ENCODE peak calls at places on chromosomes 7 and 10, in four cellular contexts. One of them, this sample, is unnamed.

GRCh38 chr10:5910323-5911100 is 20.5 kb downstream of the FBH1 start:
- DNase-seq in PC-9: no peak
- DNase-seq in endothelial cell of umbilical vein: no peak
- DNase-seq in lung: no peak
- DNase-seq in this sample: no peak

GRCh38 chr10:18230794-18231193 is 90.6 kb downstream of the CACNB2 start:
- DNase-seq in lung: no peak
- DNase-seq in endothelial cell of umbilical vein: no peak
- DNase-seq in PC-9: no peak
- DNase-seq in this sample: no peak

GRCh38 chr10:119120413-119120867 is 16.5 kb downstream of the DENND10 start:
- DNase-seq in endothelial cell of umbilical vein: no peak
- DNase-seq in PC-9: no peak
- DNase-seq in lung: no peak
- DNase-seq in this sample: no peak

GRCh38 chr10:108060246-108060645 is 895.7 kb upstream of the SORCS1 start:
- DNase-seq in lung: no peak
- DNase-seq in endothelial cell of umbilical vein: no peak
- DNase-seq in PC-9: no peak
- DNase-seq in this sample: no peak

GRCh38 chr7:51011710-51012350 is 229.1 kb upstream of the GRB10 start:
- DNase-seq in PC-9: no peak
- DNase-seq in endothelial cell of umbilical vein: no peak
- DNase-seq in lung: peak; percentile 10
- DNase-seq in this sample: peak; percentile 43

GRCh38 chr10:51180141-51180540 is 105.9 kb downstream of the PRKG1 start:
- DNase-seq in endothelial cell of umbilical vein: no peak
- DNase-seq in PC-9: no peak
- DNase-seq in lung: no peak
- DNase-seq in this sample: no peak

GRCh38 chr7:2520131-2520807 is 695 bp downstream of the LFNG start:
- DNase-seq in lung: no peak
- DNase-seq in endothelial cell of umbilical vein: no peak
- DNase-seq in PC-9: peak; percentile 71
- DNase-seq in this sample: no peak

GRCh38 chr10:122849090-122849489 is 3.4 kb upstream of the CUZD1 start:
- DNase-seq in endothelial cell of umbilical vein: no peak
- DNase-seq in lung: no peak
- DNase-seq in PC-9: no peak
- DNase-seq in this sample: no peak

GRCh38 chr7:64625114-64626082 is 40.5 kb upstream of the ZNF107 start:
- DNase-seq in PC-9: no peak
- DNase-seq in endothelial cell of umbilical vein: no peak
- DNase-seq in lung: no peak
- DNase-seq in this sample: no peak

GRCh38 chr7:22433710-22434460 is 66.1 kb downstream of the STEAP1B start:
- DNase-seq in PC-9: peak; percentile 53
- DNase-seq in lung: no peak
- DNase-seq in endothelial cell of umbilical vein: peak; percentile 72
- DNase-seq in this sample: peak; percentile 58

GRCh38 chr10:28627102-28627501 is 50.2 kb upstream of the BAMBI start:
- DNase-seq in lung: no peak
- DNase-seq in PC-9: no peak
- DNase-seq in endothelial cell of umbilical vein: peak; percentile 43
- DNase-seq in this sample: no peak

GRCh38 chr7:23000597-23001360 is 13.2 kb downstream of the HYCC1 start:
- DNase-seq in lung: no peak
- DNase-seq in PC-9: no peak
- DNase-seq in endothelial cell of umbilical vein: no peak
- DNase-seq in this sample: no peak

GRCh38 chr10:104690081-104690480 is 49.0 kb downstream of the SORCS3 start:
- DNase-seq in lung: no peak
- DNase-seq in endothelial cell of umbilical vein: no peak
- DNase-seq in PC-9: no peak
- DNase-seq in this sample: no peak

GRCh38 chr7:20748853-20749252 is 37.8 kb downstream of the SP8 start:
- DNase-seq in endothelial cell of umbilical vein: no peak
- DNase-seq in PC-9: no peak
- DNase-seq in lung: no peak
- DNase-seq in this sample: no peak

GRCh38 chr7:44970521-44971051 is 8.2 kb downstream of the MYO1G start:
- DNase-seq in lung: no peak
- DNase-seq in endothelial cell of umbilical vein: no peak
- DNase-seq in PC-9: no peak
- DNase-seq in this sample: no peak

GRCh38 chr10:77926566-77927342 is at the start of gene DLG5:
- DNase-seq in PC-9: peak; percentile 67
- DNase-seq in endothelial cell of umbilical vein: peak; percentile 26
- DNase-seq in lung: peak; percentile 67
- DNase-seq in this sample: peak; percentile 60

GRCh38 chr7:124085168-124085567 is 52.3 kb upstream of the TMEM229A start:
- DNase-seq in PC-9: no peak
- DNase-seq in endothelial cell of umbilical vein: peak; percentile 99
- DNase-seq in lung: no peak
- DNase-seq in this sample: no peak

GRCh38 chr7:155792999-155793560 is 19.2 kb downstream of the SHH start:
- DNase-seq in PC-9: no peak
- DNase-seq in endothelial cell of umbilical vein: no peak
- DNase-seq in lung: no peak
- DNase-seq in this sample: no peak

GRCh38 chr10:110502851-110503301 is 5.2 kb downstream of the DUSP5 start:
- DNase-seq in lung: peak; percentile 52
- DNase-seq in PC-9: no peak
- DNase-seq in endothelial cell of umbilical vein: peak; percentile 49
- DNase-seq in this sample: no peak

GRCh38 chr7:108146070-108146842 is 16.1 kb upstream of the LAMB4 start:
- DNase-seq in lung: peak; percentile 62
- DNase-seq in endothelial cell of umbilical vein: peak; percentile 80
- DNase-seq in PC-9: peak; percentile 70
- DNase-seq in this sample: peak; percentile 66

GRCh38 chr7:98836811-98837631 is 32.8 kb downstream of the TMEM130 start:
- DNase-seq in PC-9: peak; percentile 67
- DNase-seq in endothelial cell of umbilical vein: no peak
- DNase-seq in lung: no peak
- DNase-seq in this sample: no peak

GRCh38 chr7:42493436-42494198 is 256.6 kb upstream of the GLI3 start:
- DNase-seq in lung: peak; percentile 79
- DNase-seq in PC-9: no peak
- DNase-seq in endothelial cell of umbilical vein: peak; percentile 46
- DNase-seq in this sample: peak; percentile 80

GRCh38 chr7:26948617-26949118 is 84.3 kb upstream of the SKAP2 start:
- DNase-seq in lung: no peak
- DNase-seq in PC-9: no peak
- DNase-seq in endothelial cell of umbilical vein: no peak
- DNase-seq in this sample: no peak

GRCh38 chr10:131777162-131777561 is 123.6 kb upstream of the PPP2R2D start:
- DNase-seq in lung: no peak
- DNase-seq in endothelial cell of umbilical vein: no peak
- DNase-seq in PC-9: no peak
- DNase-seq in this sample: no peak

GRCh38 chr7:152710134-152710404 is 34.1 kb upstream of the XRCC2 start:
- DNase-seq in lung: no peak
- DNase-seq in endothelial cell of umbilical vein: no peak
- DNase-seq in PC-9: no peak
- DNase-seq in this sample: no peak

GRCh38 chr10:43322321-43322720 is 49.1 kb upstream of the FXYD4 start:
- DNase-seq in PC-9: no peak
- DNase-seq in lung: peak; percentile 52
- DNase-seq in endothelial cell of umbilical vein: no peak
- DNase-seq in this sample: no peak

GRCh38 chr7:87310790-87311419 is 34.6 kb upstream of the CROT start:
- DNase-seq in endothelial cell of umbilical vein: no peak
- DNase-seq in PC-9: no peak
- DNase-seq in lung: no peak
- DNase-seq in this sample: no peak

GRCh38 chr10:131902211-131902610 is 1.4 kb downstream of the PPP2R2D start:
- DNase-seq in PC-9: no peak
- DNase-seq in lung: no peak
- DNase-seq in endothelial cell of umbilical vein: no peak
- DNase-seq in this sample: no peak

DNA sequence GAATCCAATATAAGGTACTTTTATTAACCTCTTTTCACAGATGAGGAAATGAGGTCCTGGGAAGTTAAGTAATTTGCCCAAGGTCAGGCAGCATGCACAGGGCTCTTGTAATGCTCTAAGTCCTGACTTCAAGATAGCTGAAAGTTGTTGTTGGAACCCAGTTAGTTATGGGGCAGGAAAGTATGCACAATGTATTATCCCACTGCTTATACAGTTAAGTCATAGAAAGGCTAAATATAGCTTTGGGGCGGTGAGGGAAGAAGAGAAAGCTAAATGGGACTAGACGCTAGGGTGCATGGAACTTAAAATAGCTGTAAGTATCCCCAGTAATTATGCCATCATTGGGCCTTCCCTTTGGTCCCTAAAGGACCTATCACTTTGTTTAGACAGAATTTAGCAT is 9.2 kb downstream of the GLCCI1 start:
- DNase-seq in lung: no peak
- DNase-seq in endothelial cell of umbilical vein: no peak
- DNase-seq in PC-9: no peak
- DNase-seq in this sample: no peak
- H3K4me1 ChIP-seq in lung: peaks cover 2% of the 10 kb centered on the region
- H3K4me1 ChIP-seq in endothelial cell of umbilical vein: no peaks in the 10 kb centered on the region
- H3K4me1 ChIP-seq in PC-9: peaks cover 16% of the 10 kb centered on the region
- H3K4me1 ChIP-seq in this sample: no peaks in the 10 kb centered on the region

GRCh38 chr7:158065340-158065739 is 522.3 kb downstream of the PTPRN2 start:
- DNase-seq in lung: no peak
- DNase-seq in PC-9: no peak
- DNase-seq in endothelial cell of umbilical vein: no peak
- DNase-seq in this sample: no peak
- H3K9me3 ChIP-seq in lung: peaks cover 16% of the 10 kb centered on the region
- H3K9me3 ChIP-seq in PC-9: peaks cover 4% of the 10 kb centered on the region
- H3K9me3 ChIP-seq in endothelial cell of umbilical vein: peaks cover 23% of the 10 kb centered on the region
- H3K9me3 ChIP-seq in this sample: no peaks in the 10 kb centered on the region

DNA sequence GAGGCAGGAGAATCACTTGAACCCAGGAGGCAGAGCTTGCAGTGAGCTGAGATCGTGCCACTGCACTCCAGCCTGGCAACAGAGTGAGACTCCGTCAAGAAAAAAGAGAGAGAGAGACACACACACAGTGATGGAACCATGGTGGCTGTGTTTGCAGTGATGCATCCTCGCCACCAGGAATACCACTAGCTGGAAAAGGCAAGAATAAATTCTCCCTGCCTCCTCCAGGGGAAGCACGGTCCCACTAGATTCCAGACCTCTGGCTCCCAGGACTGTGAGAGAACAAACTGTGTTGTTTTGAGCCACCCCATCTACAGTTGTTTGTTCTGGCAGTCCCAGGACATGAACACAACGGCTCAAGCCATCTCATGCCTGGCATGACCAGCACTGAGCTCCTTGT is 320.3 kb upstream of the FOXK1 start:
- DNase-seq in PC-9: no peak
- DNase-seq in endothelial cell of umbilical vein: no peak
- DNase-seq in lung: no peak
- DNase-seq in this sample: no peak
- H3K4me1 ChIP-seq in PC-9: no peaks in the 10 kb centered on the region
- H3K4me1 ChIP-seq in endothelial cell of umbilical vein: no peaks in the 10 kb centered on the region
- H3K4me1 ChIP-seq in lung: no peaks in the 10 kb centered on the region
- H3K4me1 ChIP-seq in this sample: no peaks in the 10 kb centered on the region

GRCh38 chr7:30815016-30815854 is 44.0 kb downstream of the MINDY4 start:
- DNase-seq in PC-9: no peak
- DNase-seq in endothelial cell of umbilical vein: no peak
- DNase-seq in lung: peak; percentile 59
- DNase-seq in this sample: peak; percentile 75

GRCh38 chr7:30810986-30811385 is 39.8 kb downstream of the MINDY4 start:
- DNase-seq in endothelial cell of umbilical vein: no peak
- DNase-seq in lung: no peak
- DNase-seq in PC-9: no peak
- DNase-seq in this sample: no peak

GRCh38 chr7:30812676-30813075 is 41.5 kb downstream of the MINDY4 start:
- DNase-seq in PC-9: no peak
- DNase-seq in lung: peak; percentile 24
- DNase-seq in endothelial cell of umbilical vein: no peak
- DNase-seq in this sample: peak; percentile 47

GRCh38 chr7:30816291-30817059 is 45.3 kb downstream of the MINDY4 start:
- DNase-seq in endothelial cell of umbilical vein: peak; percentile 73
- DNase-seq in PC-9: no peak
- DNase-seq in lung: peak; percentile 20
- DNase-seq in this sample: no peak

DNA sequence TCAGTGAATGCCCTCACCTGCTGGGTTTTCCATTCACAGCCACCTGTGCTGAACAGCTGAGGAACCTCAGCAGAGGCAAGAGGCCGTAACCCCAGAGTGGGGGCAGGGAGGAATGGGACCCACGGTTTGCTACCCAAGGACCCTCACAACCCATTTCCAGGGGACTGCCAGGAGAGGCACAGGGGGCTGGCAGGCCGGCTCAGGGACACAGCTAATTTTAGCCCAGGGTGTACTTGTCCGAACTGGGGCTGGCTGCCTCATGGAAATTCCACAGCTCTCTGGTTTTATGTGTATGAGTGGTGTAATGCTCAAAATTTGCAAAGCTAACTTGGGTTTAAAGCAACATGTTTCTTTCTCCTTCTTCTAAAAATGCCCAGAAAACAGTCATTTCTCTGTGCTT is 42.2 kb downstream of the MINDY4 start:
- DNase-seq in lung: peak; percentile 26
- DNase-seq in PC-9: no peak
- DNase-seq in endothelial cell of umbilical vein: no peak
- DNase-seq in this sample: peak; percentile 57
- H3K9me3 ChIP-seq in lung: no peaks in the 10 kb centered on the region
- H3K9me3 ChIP-seq in PC-9: no peaks in the 10 kb centered on the region
- H3K9me3 ChIP-seq in endothelial cell of umbilical vein: no peaks in the 10 kb centered on the region
- H3K9me3 ChIP-seq in this sample: no peaks in the 10 kb centered on the region

GRCh38 chr7:47636111-47636692 is 54.3 kb upstream of the TNS3 start:
- DNase-seq in endothelial cell of umbilical vein: no peak
- DNase-seq in lung: no peak
- DNase-seq in PC-9: no peak
- DNase-seq in this sample: no peak

GRCh38 chr7:47636693-47637175 is 54.8 kb upstream of the TNS3 start:
- DNase-seq in endothelial cell of umbilical vein: no peak
- DNase-seq in PC-9: no peak
- DNase-seq in lung: no peak
- DNase-seq in this sample: no peak

GRCh38 chr7:47640215-47640739 is 58.4 kb upstream of the TNS3 start:
- DNase-seq in endothelial cell of umbilical vein: no peak
- DNase-seq in lung: no peak
- DNase-seq in PC-9: no peak
- DNase-seq in this sample: no peak

GRCh38 chr7:47639495-47640110 is 57.7 kb upstream of the TNS3 start:
- DNase-seq in lung: no peak
- DNase-seq in PC-9: no peak
- DNase-seq in endothelial cell of umbilical vein: no peak
- DNase-seq in this sample: no peak

GRCh38 chr7:47638679-47639306 is 56.9 kb upstream of the TNS3 start:
- DNase-seq in PC-9: no peak
- DNase-seq in lung: peak; percentile 61
- DNase-seq in endothelial cell of umbilical vein: no peak
- DNase-seq in this sample: no peak
- H3K4me1 ChIP-seq in PC-9: peaks cover 28% of the 10 kb centered on the region
- H3K4me1 ChIP-seq in lung: peaks cover 9% of the 10 kb centered on the region
- H3K4me1 ChIP-seq in endothelial cell of umbilical vein: no peaks in the 10 kb centered on the region
- H3K4me1 ChIP-seq in this sample: no peaks in the 10 kb centered on the region